ENCODE peak calls at places on chromosome X, in seven cellular contexts. E, B, D, Z, N, R and Q are unnamed samples.

GRCh38 chrX:121191779-121192178 is 144.4 kb downstream of the GLUD2 start:
- DNase-seq in E (no peak), B (no peak), D (no peak), Z (no peak), N (no peak), R (no peak), Q (no peak)

GRCh38 chrX:23383411-23383810 is 48.8 kb downstream of the PTCHD1 start:
- DNase-seq in E (no peak), B (no peak), D (no peak), Z (no peak), N (no peak), R (peak; percentile 81), Q (no peak)

GRCh38 chrX:19544693-19545305 is 29.5 kb upstream of the MAP3K15 start:
- DNase-seq in E (peak; percentile 23), B (no peak), D (no peak), Z (peak; percentile 47), N (peak; percentile 14), R (peak; percentile 42), Q (no peak)

GRCh38 chrX:16250296-16250695 is 83.0 kb downstream of the MAGEB17 start:
- DNase-seq in E (no peak), B (no peak), D (no peak), Z (no peak), N (no peak), R (peak; percentile 12), Q (no peak)

GRCh38 chrX:109684136-109684535 is 48.9 kb downstream of the ACSL4 start:
- DNase-seq in E (no peak), B (no peak), D (no peak), Z (no peak), N (no peak), R (peak; percentile 52), Q (no peak)

GRCh38 chrX:77785400-77785745 is 643 bp downstream of the ATRX start:
- DNase-seq in E (no peak), B (no peak), D (no peak), Z (peak; percentile 9), N (no peak), R (peak; percentile 16), Q (no peak)

GRCh38 chrX:1453951-1454785 is 1.5 kb upstream of the ASMTL start:
- DNase-seq in E (no peak), B (peak; percentile 23), D (peak; percentile 85), Z (peak; percentile 80), N (peak; percentile 94), R (peak; percentile 60), Q (peak; percentile 97)

GRCh38 chrX:145727476-145727875 is 90.2 kb upstream of the SLITRK2 start:
- DNase-seq in E (no peak), B (no peak), D (no peak), Z (no peak), N (no peak), R (no peak), Q (no peak)

GRCh38 chrX:150573702-150574101 is 5.3 kb downstream of the MTM1 start:
- DNase-seq in E (no peak), B (no peak), D (no peak), Z (no peak), N (no peak), R (no peak), Q (peak; percentile 60)

GRCh38 chrX:38774249-38774648 is 27.0 kb upstream of the MID1IP1 start:
- DNase-seq in E (no peak), B (no peak), D (no peak), Z (no peak), N (no peak), R (peak; percentile 37), Q (no peak)

GRCh38 chrX:130176354-130176776 is 4.6 kb downstream of the RAB33A start:
- DNase-seq in E (no peak), B (no peak), D (no peak), Z (peak; percentile 55), N (no peak), R (peak; percentile 11), Q (no peak)

GRCh38 chrX:81280148-81280547 is 78.2 kb downstream of the SH3BGRL start:
- DNase-seq in E (no peak), B (no peak), D (no peak), Z (no peak), N (no peak), R (no peak), Q (no peak)

GRCh38 chrX:101390664-101391525 is at the start of gene RPL36A:
- DNase-seq in E (peak; percentile 73), B (peak; percentile 72), D (peak; percentile 52), Z (peak; percentile 69), N (peak; percentile 77), R (peak; percentile 90), Q (peak; percentile 96)

GRCh38 chrX:12615061-12615460 is 176.2 kb upstream of the PRPS2 start:
- DNase-seq in E (no peak), B (no peak), D (no peak), Z (no peak), N (no peak), R (no peak), Q (no peak)

GRCh38 chrX:15579778-15580747 is 20.7 kb downstream of the ACE2 start:
- DNase-seq in E (no peak), B (no peak), D (no peak), Z (no peak), N (no peak), R (peak; percentile 74), Q (no peak)

GRCh38 chrX:16187024-16187698 is 19.9 kb downstream of the MAGEB17 start:
- DNase-seq in E (no peak), B (no peak), D (no peak), Z (no peak), N (no peak), R (no peak), Q (no peak)

GRCh38 chrX:39361736-39362135 is 560.5 kb downstream of the MID1IP1 start:
- DNase-seq in E (no peak), B (no peak), D (no peak), Z (no peak), N (no peak), R (no peak), Q (no peak)

GRCh38 chrX:30228526-30228925 is 1.9 kb upstream of the MAGEB3 start:
- DNase-seq in E (no peak), B (no peak), D (no peak), Z (no peak), N (no peak), R (no peak), Q (no peak)

GRCh38 chrX:71095555-71095970 is at the start of gene FOXO4:
- DNase-seq in E (peak; percentile 58), B (peak; percentile 41), D (peak; percentile 73), Z (peak; percentile 89), N (peak; percentile 82), R (peak; percentile 80), Q (peak; percentile 97)

GRCh38 chrX:15814811-15815210 is 24.5 kb downstream of the ZRSR2 start:
- DNase-seq in E (no peak), B (no peak), D (no peak), Z (no peak), N (no peak), R (no peak), Q (no peak)